ENCODE peak calls at places on chromosomes 7 and 10, in ten cellular contexts. D is HCT116; J is CD8-positive, alpha-beta T cell; X is Right ventricle myocardium superior; G is upper lobe of left lung; Z is T-cell; W is stimulated activated naive CD8-positive, alpha-beta T cell treated with anti-CD3 and anti-CD28 coated beads, Interleukin-15, Interleukin-2, amounts not matched to agents 100 U/mL and 50 U/mL, for 24 hours; P is thoracic aorta; M is effector memory CD8-positive, alpha-beta T cell; K is T-helper 17 cell. R is an unnamed sample.

GRCh38 chr7:54179321-54180029 is 362.7 kb upstream of the VSTM2A start:
- ATAC-seq in D (no peak), J (no peak), X (no peak), G (no peak), Z (no peak), W (no peak), P (no peak), M (no peak), K (no peak), R (no peak)

GRCh38 chr10:126663328-126663727 is 7.2 kb downstream of the C10orf90 start:
- ATAC-seq in D (no peak), J (no peak), X (peak; percentile 86), G (peak; percentile 40), Z (no peak), W (peak; percentile 80), P (no peak), M (peak; percentile 85), K (peak; percentile 35), R (no peak)

GRCh38 chr7:136890379-136890778 is 21.9 kb downstream of the CHRM2 start:
- ATAC-seq in D (no peak), J (no peak), X (no peak), G (no peak), Z (no peak), W (no peak), P (no peak), M (no peak), K (no peak), R (no peak)

GRCh38 chr10:60974463-60975149 is 30.6 kb upstream of the RHOBTB1 start:
- ATAC-seq in D (peak; percentile 57), J (no peak), X (no peak), G (no peak), Z (no peak), W (peak; percentile 79), P (no peak), M (no peak), K (no peak), R (peak; percentile 39)

GRCh38 chr7:88396295-88396947 is 89.7 kb upstream of the STEAP4 start:
- ATAC-seq in D (no peak), J (no peak), X (no peak), G (no peak), Z (no peak), W (peak; percentile 10), P (no peak), M (no peak), K (no peak), R (peak; percentile 49)

GRCh38 chr7:18320971-18321567 is 174.5 kb upstream of the HDAC9 start:
- ATAC-seq in D (peak; percentile 67), J (no peak), X (no peak), G (no peak), Z (no peak), W (peak; percentile 40), P (no peak), M (peak; percentile 76), K (peak; percentile 52), R (peak; percentile 63)

GRCh38 chr7:33547880-33548279 is 357.5 kb upstream of the BMPER start:
- ATAC-seq in D (no peak), J (no peak), X (no peak), G (no peak), Z (no peak), W (no peak), P (no peak), M (no peak), K (no peak), R (no peak)

GRCh38 chr10:35463878-35464277 is 127.6 kb downstream of the CCNY start:
- ATAC-seq in D (no peak), J (no peak), X (no peak), G (no peak), Z (no peak), W (no peak), P (no peak), M (no peak), K (no peak), R (no peak)

GRCh38 chr10:88200637-88201036 is 337.2 kb downstream of the PTEN start:
- ATAC-seq in D (no peak), J (no peak), X (no peak), G (no peak), Z (no peak), W (no peak), P (no peak), M (no peak), K (no peak), R (no peak)

GRCh38 chr10:95795602-95796001 is 39.6 kb downstream of the ENTPD1 start:
- ATAC-seq in D (no peak), J (no peak), X (no peak), G (no peak), Z (no peak), W (no peak), P (no peak), M (no peak), K (no peak), R (no peak)

GRCh38 chr10:6020806-6021205 is 41.4 kb downstream of the IL2RA start:
- ATAC-seq in D (no peak), J (no peak), X (peak; percentile 21), G (no peak), Z (no peak), W (no peak), P (no peak), M (no peak), K (no peak), R (no peak)